ENCODE peak calls at places on chromosomes 16 and 17, in seven cellular contexts. I, B, O, F, Z, E and U are unnamed samples.

GRCh38 chr16:47927330-47927729 is 228.5 kb downstream of the ABCC12 start:
- DNase-seq in O (no peak), I (no peak), Z (no peak), B (no peak), F (no peak), E (no peak), U (no peak)

GRCh38 chr16:1414532-1415265 is at the start of gene UNKL:
- DNase-seq in Z (peak), O (peak), B (peak), I (peak), E (peak), F (peak), U (peak)

GRCh38 chr16:18069683-18070082 is 266.9 kb downstream of the NPIPA8 start:
- DNase-seq in B (no peak), E (no peak), Z (no peak), F (no peak), O (no peak), I (no peak), U (no peak)

GRCh38 chr16:56451753-56452689 is 667 bp downstream of the OGFOD1 start:
- DNase-seq in O (no peak), E (no peak), B (peak), I (no peak), Z (no peak), F (peak), U (peak)

GRCh38 chr17:33888455-33888854 is 366.6 kb upstream of the CCL2 start:
- DNase-seq in F (no peak), E (no peak), B (no peak), O (no peak), Z (no peak), I (no peak), U (no peak)

GRCh38 chr17:40696651-40697072 is 6.9 kb downstream of the KRT24 start:
- DNase-seq in F (no peak), Z (no peak), B (no peak), I (no peak), E (no peak), O (no peak), U (no peak)

GRCh38 chr16:3173892-3174617 is 13.9 kb upstream of the OR1F1 start:
- DNase-seq in F (no peak), O (peak), I (no peak), Z (no peak), E (peak), B (no peak), U (peak)

GRCh38 chr16:14057878-14058382 is 13.2 kb upstream of the MRTFB start:
- DNase-seq in B (no peak), Z (no peak), F (no peak), O (no peak), I (no peak), E (no peak), U (no peak)

GRCh38 chr17:74863420-74864296 is 4.0 kb upstream of the GRIN2C start:
- DNase-seq in B (no peak), I (no peak), O (no peak), Z (no peak), E (no peak), F (no peak), U (no peak)

GRCh38 chr17:49469831-49470568 is 25.1 kb upstream of the NGFR start:
- DNase-seq in Z (no peak), F (no peak), O (peak), B (no peak), I (no peak), E (no peak), U (peak)

GRCh38 chr16:73846292-73846849 is 450.2 kb upstream of the PSMD7 start:
- DNase-seq in I (no peak), B (no peak), F (no peak), E (no peak), O (peak), Z (no peak), U (peak)

GRCh38 chr17:51627776-51628175 is 367.4 kb downstream of the UTP18 start:
- DNase-seq in E (no peak), Z (no peak), O (no peak), F (no peak), I (no peak), B (no peak), U (no peak)

GRCh38 chr16:89599451-89599858 is 14.0 kb upstream of the DPEP1 start:
- DNase-seq in B (no peak), I (no peak), Z (no peak), E (peak), O (peak), F (peak), U (peak)

GRCh38 chr17:50361561-50362480 is 11.2 kb downstream of the MRPL27 start:
- DNase-seq in Z (peak), O (peak), B (peak), F (peak), I (no peak), E (peak), U (peak)

GRCh38 chr16:81212830-81213465 is 25.5 kb upstream of the BCO1 start:
- DNase-seq in I (no peak), O (no peak), B (no peak), Z (no peak), E (no peak), F (no peak), U (no peak)

GRCh38 chr16:85861095-85861825 is 37.7 kb upstream of the IRF8 start:
- DNase-seq in F (no peak), Z (peak), B (no peak), I (no peak), E (no peak), O (no peak), U (no peak)